ENCODE peak calls at places on chromosomes 5 and 9, in seven cellular contexts. J is NCI-H774; M is posterior vena cava; D is activated CD4-positive, alpha-beta T cell treated with anti-CD3 and anti-CD28 coated beads for 24 hours; U is tibial nerve; R is NCI-H1105; Q is gastrocnemius medialis. S is an unnamed sample.

GRCh38 chr5:14716755-14717752 is 52.5 kb downstream of the OTULIN start:
- DNase-seq in D (no peak), M (no peak), Q (no peak), R (no peak), U (no peak), J (no peak), S (no peak)

GRCh38 chr9:98899399-98900056 is 44.2 kb upstream of the COL15A1 start:
- DNase-seq in R (no peak), D (no peak), Q (no peak), U (no peak), J (no peak), M (no peak), S (no peak)

GRCh38 chr5:115702025-115702424 is 76.2 kb upstream of the TMED7 start:
- DNase-seq in Q (no peak), M (no peak), U (no peak), J (no peak), R (peak; percentile 12), D (no peak), S (no peak)

GRCh38 chr5:150328458-150328857 is 25.8 kb upstream of the ARSI start:
- DNase-seq in R (no peak), D (no peak), Q (no peak), J (no peak), U (no peak), M (no peak), S (no peak)

GRCh38 chr5:56323505-56323904 is 90.4 kb upstream of the ANKRD55 start:
- DNase-seq in U (no peak), D (no peak), M (no peak), J (no peak), R (no peak), Q (no peak), S (no peak)

GRCh38 chr5:111158105-111158744 is 66.0 kb upstream of the CAMK4 start:
- DNase-seq in U (peak; percentile 99), J (peak; percentile 61), D (peak; percentile 82), R (peak; percentile 14), M (no peak), Q (peak; percentile 16), S (peak; percentile 64)

GRCh38 chr5:52497133-52497693 is 290.5 kb upstream of the ITGA1 start:
- DNase-seq in D (no peak), R (no peak), M (no peak), Q (no peak), U (no peak), J (no peak), S (no peak)

GRCh38 chr9:36327903-36328302 is 69.7 kb upstream of the GNE start:
- DNase-seq in U (no peak), Q (no peak), M (no peak), D (no peak), J (no peak), R (no peak), S (no peak)

GRCh38 chr9:130183133-130183762 is 11.0 kb downstream of the NCS1 start:
- DNase-seq in J (no peak), R (no peak), Q (no peak), U (no peak), M (peak; percentile 85), D (no peak), S (no peak)

GRCh38 chr9:73269430-73270101 is 117.9 kb downstream of the ANXA1 start:
- DNase-seq in Q (no peak), D (no peak), M (no peak), U (no peak), J (no peak), R (no peak), S (no peak)

GRCh38 chr5:31854181-31854624 is 215.3 kb downstream of the PDZD2 start:
- DNase-seq in D (no peak), R (no peak), J (no peak), M (no peak), U (peak; percentile 23), Q (no peak), S (peak; percentile 28)

GRCh38 chr5:1536298-1537165 is 12.8 kb upstream of the LPCAT1 start:
- DNase-seq in R (no peak), J (peak; percentile 39), Q (no peak), U (peak; percentile 22), M (peak; percentile 64), D (peak; percentile 58), S (peak; percentile 60)

GRCh38 chr9:92790542-92791527 is 26.2 kb upstream of the BICD2 start:
- DNase-seq in R (peak; percentile 30), J (peak; percentile 51), U (peak; percentile 95), D (peak; percentile 54), Q (peak; percentile 72), M (no peak), S (peak; percentile 83)

GRCh38 chr5:43020294-43020711 is 19.8 kb downstream of the ANXA2R start:
- DNase-seq in M (no peak), D (no peak), Q (no peak), U (no peak), R (peak; percentile 70), J (peak; percentile 58), S (no peak)